ENCODE peak calls at places on chromosomes 5 and 9, in eight cellular contexts. N, I, G, M, R, B, E and X are unnamed samples.

GRCh38 chr5:81788271-81788670 is 37.4 kb upstream of the SSBP2 start:
- DNase-seq in N (no peak), I (no peak), G (no peak), M (no peak), R (no peak), B (no peak), E (no peak), X (no peak)

GRCh38 chr9:34498511-34498910 is 24.3 kb downstream of the ENHO start:
- DNase-seq in N (no peak), I (no peak), G (no peak), M (no peak), R (no peak), B (peak; percentile 62), E (no peak), X (no peak)

GRCh38 chr5:111754190-111754589 is 2.8 kb downstream of the NREP start:
- DNase-seq in N (no peak), I (no peak), G (no peak), M (no peak), R (no peak), B (no peak), E (no peak), X (no peak)

GRCh38 chr5:39376293-39376714 is 12.0 kb upstream of the C9 start:
- DNase-seq in N (no peak), I (peak; percentile 52), G (peak; percentile 11), M (no peak), R (no peak), B (peak; percentile 21), E (no peak), X (no peak)

GRCh38 chr9:76921161-76921560 is 15.2 kb upstream of the PRUNE2 start:
- DNase-seq in N (no peak), I (no peak), G (no peak), M (no peak), R (no peak), B (no peak), E (no peak), X (no peak)

GRCh38 chr5:142642427-142642826 is 43.5 kb downstream of the FGF1 start:
- DNase-seq in N (no peak), I (no peak), G (no peak), M (no peak), R (no peak), B (no peak), E (no peak), X (no peak)

GRCh38 chr9:111399772-111400563 is 69.9 kb upstream of the OR2K2 start:
- DNase-seq in N (no peak), I (peak; percentile 56), G (no peak), M (no peak), R (no peak), B (no peak), E (no peak), X (no peak)

GRCh38 chr5:34854459-34855174 is 15.7 kb downstream of the TTC23L start:
- DNase-seq in N (no peak), I (no peak), G (peak; percentile 81), M (no peak), R (no peak), B (no peak), E (no peak), X (no peak)

GRCh38 chr9:116020146-116020545 is 133.4 kb upstream of the PAPPA start:
- DNase-seq in N (no peak), I (no peak), G (no peak), M (no peak), R (no peak), B (no peak), E (no peak), X (no peak)

GRCh38 chr9:137670391-137671195 is 51.8 kb downstream of the EHMT1 start:
- DNase-seq in N (peak; percentile 60), I (peak; percentile 29), G (no peak), M (peak; percentile 22), R (peak; percentile 63), B (peak; percentile 60), E (no peak), X (no peak)

GRCh38 chr5:153617190-153617589 is 126.7 kb downstream of the GRIA1 start:
- DNase-seq in N (no peak), I (no peak), G (peak; percentile 59), M (no peak), R (no peak), B (no peak), E (no peak), X (no peak)

GRCh38 chr9:5614985-5615384 is 13.9 kb upstream of the RIC1 start:
- DNase-seq in N (no peak), I (no peak), G (no peak), M (no peak), R (no peak), B (no peak), E (no peak), X (no peak)
- TF ChIP-seq CTCF in N (no peak), I (no peak), G (no peak), M (no peak), R (no peak), B (no peak), E (no peak), X (no peak)

GRCh38 chr9:92517046-92517445 is 18.7 kb downstream of the ECM2 start:
- DNase-seq in N (no peak), I (no peak), G (no peak), M (no peak), R (no peak), B (no peak), E (no peak), X (no peak)

GRCh38 chr9:92512622-92513021 is 23.2 kb downstream of the ECM2 start:
- DNase-seq in N (no peak), I (peak; percentile 9), G (peak; percentile 72), M (no peak), R (no peak), B (no peak), E (no peak), X (no peak)

GRCh38 chr9:92510747-92511146 is 25.0 kb downstream of the ECM2 start:
- DNase-seq in N (no peak), I (no peak), G (no peak), M (no peak), R (no peak), B (no peak), E (no peak), X (no peak)

GRCh38 chr9:92514635-92515034 is 21.2 kb downstream of the ECM2 start:
- DNase-seq in N (no peak), I (no peak), G (no peak), M (no peak), R (no peak), B (no peak), E (no peak), X (no peak)

GRCh38 chr9:92513349-92513748 is 22.4 kb downstream of the ECM2 start:
- DNase-seq in N (no peak), I (no peak), G (no peak), M (no peak), R (no peak), B (no peak), E (no peak), X (no peak)
- TF ChIP-seq CTCF in N (no peak), I (no peak), G (no peak), M (no peak), R (no peak), B (no peak), E (no peak), X (no peak)

DNA sequence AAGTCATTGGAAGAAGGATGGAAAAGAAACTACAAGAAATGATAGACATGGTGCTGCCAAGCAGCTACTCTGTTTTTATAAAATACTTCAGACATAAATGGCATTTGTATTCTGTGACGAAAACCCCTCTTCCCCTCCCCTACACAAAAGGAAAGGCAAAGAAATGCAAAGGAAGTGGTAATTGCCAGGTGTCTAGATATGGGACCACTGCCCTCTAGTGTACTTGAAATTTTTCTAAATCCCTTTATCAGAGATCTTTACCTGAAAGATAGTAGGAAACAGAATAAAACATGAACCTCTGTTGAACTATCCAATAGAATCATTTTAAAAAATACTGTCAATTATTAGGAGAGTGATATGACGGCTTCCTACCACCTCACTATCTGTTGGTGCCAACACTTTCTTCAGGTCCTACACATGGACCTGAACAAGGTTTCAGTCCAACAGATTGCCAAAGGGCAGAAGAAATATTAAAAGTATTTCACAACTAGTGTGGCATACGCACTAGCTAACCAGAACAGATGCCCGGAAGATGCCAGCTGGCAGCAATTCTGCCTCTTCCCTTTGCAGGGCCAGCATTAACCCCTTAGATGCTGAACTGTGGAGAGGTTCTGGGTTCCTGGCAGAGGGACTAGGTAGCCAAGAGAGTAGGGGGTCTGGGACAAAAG is 104.1 kb downstream of the TSSK1B start:
- DNase-seq in N (no peak), I (peak; percentile 50), G (peak; percentile 30), M (no peak), R (peak; percentile 67), B (no peak), E (no peak), X (no peak)
- TF ChIP-seq CTCF in N (peak; percentile 80), I (peak; percentile 56), G (peak; percentile 43), M (peak; percentile 65), R (peak; percentile 54), B (peak; percentile 61), E (peak; percentile 49), X (peak; percentile 32)

GRCh38 chr9:97706246-97706645 is 9.1 kb upstream of the XPA start:
- DNase-seq in N (no peak), I (peak; percentile 21), G (peak; percentile 10), M (no peak), R (no peak), B (no peak), E (no peak), X (no peak)
- TF ChIP-seq CTCF in N (no peak), I (no peak), G (no peak), M (no peak), R (no peak), B (no peak), E (no peak), X (no peak)